ENCODE peak calls at places on chromosomes 6 and 20, in seven cellular contexts. One of them, this sample, is unnamed.

GRCh38 chr6:169020821-169021220 is 232.8 kb downstream of the THBS2 start:
- DNase-seq in fibroblast of lung: no peak
- DNase-seq in tibial nerve: no peak
- DNase-seq in ovary: no peak
- DNase-seq in body of pancreas: no peak
- DNase-seq in A549: no peak
- DNase-seq in H9: no peak
- DNase-seq in this sample: no peak

GRCh38 chr20:41003143-41003932 is 25.3 kb upstream of the TOP1 start:
- DNase-seq in fibroblast of lung: peak
- DNase-seq in H9: peak
- DNase-seq in body of pancreas: peak
- DNase-seq in ovary: no peak
- DNase-seq in tibial nerve: peak
- DNase-seq in A549: peak
- DNase-seq in this sample: peak

GRCh38 chr6:22149501-22150490 is 147.0 kb downstream of the PRL start:
- DNase-seq in fibroblast of lung: peak
- DNase-seq in H9: no peak
- DNase-seq in tibial nerve: no peak
- DNase-seq in A549: no peak
- DNase-seq in ovary: no peak
- DNase-seq in body of pancreas: no peak
- DNase-seq in this sample: no peak

GRCh38 chr6:1850581-1851157 is 241.0 kb downstream of the FOXC1 start:
- DNase-seq in tibial nerve: no peak
- DNase-seq in ovary: no peak
- DNase-seq in H9: no peak
- DNase-seq in A549: no peak
- DNase-seq in body of pancreas: no peak
- DNase-seq in fibroblast of lung: no peak
- DNase-seq in this sample: no peak

GRCh38 chr6:169212436-169212835 is 41.2 kb downstream of the THBS2 start:
- DNase-seq in A549: no peak
- DNase-seq in body of pancreas: no peak
- DNase-seq in tibial nerve: no peak
- DNase-seq in ovary: no peak
- DNase-seq in fibroblast of lung: no peak
- DNase-seq in H9: no peak
- DNase-seq in this sample: no peak

GRCh38 chr20:38424404-38424803 is 10.7 kb downstream of the SNHG17 start:
- DNase-seq in ovary: no peak
- DNase-seq in body of pancreas: no peak
- DNase-seq in H9: no peak
- DNase-seq in tibial nerve: no peak
- DNase-seq in fibroblast of lung: no peak
- DNase-seq in A549: no peak
- DNase-seq in this sample: no peak

GRCh38 chr6:44538131-44538835 is 150.8 kb downstream of the CDC5L start:
- DNase-seq in A549: no peak
- DNase-seq in fibroblast of lung: no peak
- DNase-seq in ovary: no peak
- DNase-seq in H9: peak
- DNase-seq in body of pancreas: no peak
- DNase-seq in tibial nerve: no peak
- DNase-seq in this sample: no peak

GRCh38 chr6:166708466-166708865 is 81.4 kb upstream of the RPS6KA2 start:
- DNase-seq in tibial nerve: no peak
- DNase-seq in body of pancreas: no peak
- DNase-seq in A549: no peak
- DNase-seq in H9: no peak
- DNase-seq in ovary: no peak
- DNase-seq in fibroblast of lung: no peak
- DNase-seq in this sample: no peak

GRCh38 chr20:48892849-48893352 is 28.6 kb upstream of the ARFGEF2 start:
- DNase-seq in ovary: no peak
- DNase-seq in fibroblast of lung: no peak
- DNase-seq in H9: no peak
- DNase-seq in tibial nerve: no peak
- DNase-seq in A549: no peak
- DNase-seq in body of pancreas: no peak
- DNase-seq in this sample: no peak

GRCh38 chr6:21886601-21887091 is 293.1 kb downstream of the SOX4 start:
- DNase-seq in A549: peak
- DNase-seq in body of pancreas: no peak
- DNase-seq in H9: no peak
- DNase-seq in tibial nerve: no peak
- DNase-seq in ovary: no peak
- DNase-seq in fibroblast of lung: peak
- DNase-seq in this sample: no peak

GRCh38 chr6:1611572-1612385 is 2.1 kb downstream of the FOXC1 start:
- DNase-seq in A549: peak
- DNase-seq in ovary: peak
- DNase-seq in fibroblast of lung: peak
- DNase-seq in body of pancreas: peak
- DNase-seq in tibial nerve: no peak
- DNase-seq in H9: peak
- DNase-seq in this sample: peak

GRCh38 chr6:42742116-42742894 is 3.6 kb downstream of the TBCC start:
- DNase-seq in ovary: no peak
- DNase-seq in A549: no peak
- DNase-seq in tibial nerve: no peak
- DNase-seq in fibroblast of lung: peak
- DNase-seq in H9: no peak
- DNase-seq in body of pancreas: peak
- DNase-seq in this sample: peak

GRCh38 chr20:49573900-49574416 is 6.0 kb upstream of the PTGIS start:
- DNase-seq in body of pancreas: no peak
- DNase-seq in tibial nerve: no peak
- DNase-seq in fibroblast of lung: peak
- DNase-seq in H9: peak
- DNase-seq in ovary: peak
- DNase-seq in A549: no peak
- DNase-seq in this sample: no peak

GRCh38 chr6:101541873-101542272 is 148.4 kb downstream of the GRIK2 start:
- DNase-seq in fibroblast of lung: no peak
- DNase-seq in H9: no peak
- DNase-seq in body of pancreas: no peak
- DNase-seq in tibial nerve: no peak
- DNase-seq in ovary: no peak
- DNase-seq in A549: no peak
- DNase-seq in this sample: no peak

GRCh38 chr20:63580796-63581461 is 6.9 kb upstream of the HELZ2 start:
- DNase-seq in fibroblast of lung: peak
- DNase-seq in A549: peak
- DNase-seq in tibial nerve: peak
- DNase-seq in body of pancreas: peak
- DNase-seq in H9: peak
- DNase-seq in ovary: no peak
- DNase-seq in this sample: peak

GRCh38 chr6:31083742-31084354 is 28.5 kb downstream of the C6orf15 start:
- DNase-seq in ovary: no peak
- DNase-seq in tibial nerve: peak
- DNase-seq in body of pancreas: peak
- DNase-seq in fibroblast of lung: peak
- DNase-seq in A549: peak
- DNase-seq in H9: peak
- DNase-seq in this sample: no peak

GRCh38 chr6:4291453-4292403 is 156.4 kb upstream of the ECI2 start:
- DNase-seq in H9: no peak
- DNase-seq in body of pancreas: no peak
- DNase-seq in A549: no peak
- DNase-seq in tibial nerve: no peak
- DNase-seq in ovary: no peak
- DNase-seq in fibroblast of lung: peak
- DNase-seq in this sample: no peak

GRCh38 chr6:140462495-140463311 is 1088.3 kb upstream of the CITED2 start:
- DNase-seq in body of pancreas: peak
- DNase-seq in H9: no peak
- DNase-seq in ovary: no peak
- DNase-seq in tibial nerve: no peak
- DNase-seq in A549: no peak
- DNase-seq in fibroblast of lung: peak
- DNase-seq in this sample: peak

GRCh38 chr20:22626501-22626900 is 42.1 kb upstream of the FOXA2 start:
- DNase-seq in tibial nerve: no peak
- DNase-seq in body of pancreas: no peak
- DNase-seq in A549: no peak
- DNase-seq in H9: no peak
- DNase-seq in fibroblast of lung: no peak
- DNase-seq in ovary: no peak
- DNase-seq in this sample: no peak

GRCh38 chr20:8036771-8037170 is 17.2 kb upstream of the TMX4 start:
- DNase-seq in ovary: no peak
- DNase-seq in fibroblast of lung: no peak
- DNase-seq in tibial nerve: no peak
- DNase-seq in H9: no peak
- DNase-seq in A549: no peak
- DNase-seq in body of pancreas: no peak
- DNase-seq in this sample: no peak

GRCh38 chr6:164347455-164347854 is 932.9 kb downstream of the QKI start:
- DNase-seq in tibial nerve: no peak
- DNase-seq in A549: no peak
- DNase-seq in ovary: no peak
- DNase-seq in H9: no peak
- DNase-seq in body of pancreas: no peak
- DNase-seq in fibroblast of lung: no peak
- DNase-seq in this sample: no peak

GRCh38 chr6:164344801-164345291 is 930.3 kb downstream of the QKI start:
- DNase-seq in body of pancreas: no peak
- DNase-seq in A549: no peak
- DNase-seq in fibroblast of lung: peak
- DNase-seq in H9: peak
- DNase-seq in tibial nerve: peak
- DNase-seq in ovary: no peak
- DNase-seq in this sample: no peak

GRCh38 chr6:164345856-164346496 is 931.5 kb downstream of the QKI start:
- DNase-seq in H9: no peak
- DNase-seq in ovary: no peak
- DNase-seq in A549: no peak
- DNase-seq in fibroblast of lung: no peak
- DNase-seq in tibial nerve: no peak
- DNase-seq in body of pancreas: no peak
- DNase-seq in this sample: no peak

GRCh38 chr6:164345340-164345739 is 930.8 kb downstream of the QKI start:
- DNase-seq in ovary: no peak
- DNase-seq in fibroblast of lung: no peak
- DNase-seq in A549: no peak
- DNase-seq in H9: no peak
- DNase-seq in tibial nerve: no peak
- DNase-seq in body of pancreas: no peak
- DNase-seq in this sample: no peak

DNA sequence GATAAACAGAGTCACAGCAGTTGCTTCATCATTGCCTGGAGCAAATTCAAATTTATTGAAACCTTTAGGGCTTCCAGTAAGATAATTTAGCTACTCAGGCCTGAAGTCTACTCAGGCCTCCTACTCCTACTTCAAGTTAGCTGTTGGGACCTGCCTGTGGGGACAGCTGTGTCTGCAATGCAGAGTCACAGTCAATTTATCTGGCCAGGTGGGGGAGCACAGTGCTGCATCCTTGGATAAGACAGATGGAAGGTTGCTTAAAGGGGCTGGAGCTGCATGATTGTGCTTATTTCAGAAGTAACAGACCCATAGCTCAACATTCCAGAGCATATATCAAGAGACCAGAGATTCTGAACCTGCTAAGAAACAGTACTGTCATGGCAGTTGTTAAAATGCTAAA is 932.1 kb downstream of the QKI start:
- DNase-seq in H9: no peak
- DNase-seq in fibroblast of lung: no peak
- DNase-seq in tibial nerve: no peak
- DNase-seq in A549: no peak
- DNase-seq in ovary: no peak
- DNase-seq in body of pancreas: no peak
- DNase-seq in this sample: no peak
- TF ChIP-seq CTCF in H9: no peak
- TF ChIP-seq CTCF in fibroblast of lung: no peak
- TF ChIP-seq CTCF in tibial nerve: no peak
- TF ChIP-seq CTCF in A549: no peak
- TF ChIP-seq CTCF in ovary: no peak
- TF ChIP-seq CTCF in body of pancreas: no peak
- TF ChIP-seq CTCF in this sample: no peak

DNA sequence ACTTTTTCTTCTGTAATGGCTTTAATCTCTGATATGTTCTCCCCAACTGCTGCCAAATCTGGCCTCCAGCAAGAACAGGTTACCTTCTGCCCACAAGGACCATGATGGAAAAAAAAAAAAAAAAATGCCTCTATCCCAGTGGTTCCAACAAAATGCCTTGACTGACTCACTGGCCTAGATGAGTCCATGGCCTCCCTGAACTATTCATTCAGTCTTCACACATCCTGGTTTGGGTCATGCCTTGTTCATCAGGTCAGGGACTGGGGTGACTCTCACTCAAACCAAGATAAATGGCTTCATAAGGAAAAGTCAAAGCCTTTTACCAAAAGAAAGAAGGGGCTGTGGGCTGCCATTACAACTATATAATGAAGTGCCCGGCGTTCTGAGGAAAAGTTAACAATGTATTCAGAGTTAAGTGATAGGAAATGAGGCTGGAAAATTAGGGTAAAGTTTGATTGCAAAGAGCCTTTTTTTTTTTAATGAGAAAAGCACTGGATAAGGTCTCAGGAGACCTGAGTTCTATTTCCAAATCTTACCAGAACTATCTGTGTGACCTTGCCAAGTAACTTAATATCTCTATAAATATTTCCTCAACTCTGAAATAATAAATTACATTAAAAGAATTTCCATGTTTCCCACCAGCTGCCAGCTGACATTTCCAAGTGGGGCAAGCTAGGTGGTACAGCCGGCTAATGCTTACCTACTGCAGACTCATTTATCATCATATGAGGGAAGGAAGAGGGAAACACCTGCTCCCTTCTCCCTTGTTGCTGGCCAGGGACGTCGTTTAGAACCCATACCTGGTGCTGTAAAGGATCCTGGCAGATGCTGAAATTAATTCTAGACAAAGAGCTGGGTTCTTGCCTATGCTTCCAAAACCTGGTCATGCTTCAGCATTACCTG is 380.0 kb upstream of the MARCKS start:
- DNase-seq in tibial nerve: no peak
- DNase-seq in body of pancreas: no peak
- DNase-seq in ovary: no peak
- DNase-seq in fibroblast of lung: peak
- DNase-seq in A549: no peak
- DNase-seq in H9: no peak
- DNase-seq in this sample: no peak
- H3K27ac ChIP-seq in tibial nerve: no peak
- H3K27ac ChIP-seq in body of pancreas: peak
- H3K27ac ChIP-seq in ovary: no peak
- H3K27ac ChIP-seq in fibroblast of lung: no peak
- H3K27ac ChIP-seq in A549: no peak
- H3K27ac ChIP-seq in H9: no peak
- H3K27ac ChIP-seq in this sample: no peak

GRCh38 chr20:58086763-58087566 is 141.5 kb downstream of the ANKRD60 start:
- DNase-seq in body of pancreas: peak
- DNase-seq in tibial nerve: peak
- DNase-seq in ovary: no peak
- DNase-seq in H9: peak
- DNase-seq in fibroblast of lung: peak
- DNase-seq in A549: peak
- DNase-seq in this sample: peak
- TF ChIP-seq CTCF in body of pancreas: peak
- TF ChIP-seq CTCF in tibial nerve: peak
- TF ChIP-seq CTCF in ovary: peak
- TF ChIP-seq CTCF in H9: peak
- TF ChIP-seq CTCF in fibroblast of lung: peak
- TF ChIP-seq CTCF in A549: peak
- TF ChIP-seq CTCF in this sample: peak

GRCh38 chr6:17673543-17674254 is 33.0 kb downstream of the NUP153 start:
- DNase-seq in H9: no peak
- DNase-seq in A549: no peak
- DNase-seq in ovary: no peak
- DNase-seq in fibroblast of lung: no peak
- DNase-seq in tibial nerve: no peak
- DNase-seq in body of pancreas: no peak
- DNase-seq in this sample: no peak
- H3K27ac ChIP-seq in H9: no peak
- H3K27ac ChIP-seq in A549: no peak
- H3K27ac ChIP-seq in ovary: no peak
- H3K27ac ChIP-seq in fibroblast of lung: no peak
- H3K27ac ChIP-seq in tibial nerve: no peak
- H3K27ac ChIP-seq in body of pancreas: no peak
- H3K27ac ChIP-seq in this sample: no peak